ENCODE peak calls at places on chromosome 4, in four cellular contexts. D, H, K and J are unnamed samples.

GRCh38 chr4:121669163-121669550 is 27.6 kb downstream of the ANXA5 start:
- DNase-seq in D (no peak), H (no peak), K (no peak), J (no peak)

GRCh38 chr4:151475338-151475737 is 66.4 kb downstream of the FHIP1A start:
- DNase-seq in D (no peak), H (no peak), K (no peak), J (no peak)

GRCh38 chr4:47876310-47876709 is 38.1 kb downstream of the NFXL1 start:
- DNase-seq in D (no peak), H (no peak), K (no peak), J (no peak)

GRCh38 chr4:98448923-98449322 is 187.7 kb downstream of the RAP1GDS1 start:
- DNase-seq in D (no peak), H (no peak), K (no peak), J (no peak)

GRCh38 chr4:145956288-145956890 is 17.8 kb upstream of the ZNF827 start:
- DNase-seq in D (peak), H (peak), K (no peak), J (peak)

GRCh38 chr4:179097741-179098140 is 1655.5 kb upstream of the AGA start:
- DNase-seq in D (no peak), H (no peak), K (no peak), J (peak)

GRCh38 chr4:182143822-182144620 is 99.2 kb upstream of the TENM3 start:
- DNase-seq in D (no peak), H (no peak), K (no peak), J (peak)

GRCh38 chr4:175871774-175872405 is 59.8 kb upstream of the GPM6A start:
- DNase-seq in D (no peak), H (no peak), K (no peak), J (no peak)

GRCh38 chr4:124018383-124019317 is 622.1 kb downstream of the SPRY1 start:
- DNase-seq in D (no peak), H (peak), K (peak), J (peak)

GRCh38 chr4:38334791-38335190 is 329.2 kb upstream of the KLF3 start:
- DNase-seq in D (no peak), H (no peak), K (no peak), J (no peak)

GRCh38 chr4:172850838-172851237 is 317.8 kb upstream of the GALNT7 start:
- DNase-seq in D (no peak), H (no peak), K (no peak), J (no peak)

GRCh38 chr4:44086753-44087152 is 361.9 kb downstream of the KCTD8 start:
- DNase-seq in D (no peak), H (no peak), K (no peak), J (no peak)

GRCh38 chr4:35315419-35315818 is 928.9 kb downstream of the ARAP2 start:
- DNase-seq in D (no peak), H (no peak), K (no peak), J (no peak)

GRCh38 chr4:177791188-177791587 is 349.0 kb upstream of the AGA start:
- DNase-seq in D (no peak), H (no peak), K (no peak), J (no peak)

GRCh38 chr4:109294006-109294405 is 8.5 kb downstream of the COL25A1 start:
- DNase-seq in D (peak), H (peak), K (no peak), J (peak)

GRCh38 chr4:66430856-66431255 is 760.6 kb upstream of the EPHA5 start:
- DNase-seq in D (no peak), H (no peak), K (no peak), J (no peak)

GRCh38 chr4:71559957-71560541 is 221.2 kb downstream of the SLC4A4 start:
- DNase-seq in D (no peak), H (no peak), K (no peak), J (no peak)

DNA sequence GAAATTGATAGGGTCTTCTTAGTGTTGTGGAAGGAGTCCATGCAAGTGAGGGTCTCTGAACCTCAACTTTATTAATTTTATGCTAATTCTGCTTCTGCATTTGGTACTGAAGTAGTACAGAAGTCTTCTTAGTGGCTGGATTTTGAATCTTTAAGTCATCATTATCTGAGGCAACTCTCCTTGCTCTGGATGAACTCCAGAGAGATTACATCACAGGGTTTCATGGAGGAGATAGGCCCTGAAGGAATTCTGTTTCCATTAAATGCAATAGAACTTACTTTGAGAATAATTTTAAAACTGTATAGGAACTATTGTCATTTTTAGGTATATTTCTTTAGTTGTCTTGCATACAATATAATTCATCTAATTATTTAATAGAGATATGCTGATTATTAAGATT is 451.2 kb downstream of the FAT4 start:
- DNase-seq in D (no peak), H (no peak), K (no peak), J (no peak)
- TF ChIP-seq TARDBP in D (no peak), H (no peak), K (no peak), J (no peak)

GRCh38 chr4:88333741-88334405 is 44.8 kb upstream of the HERC6 start:
- DNase-seq in D (no peak), H (no peak), K (no peak), J (no peak)
- TF ChIP-seq BHLHE40 in D (no peak), H (no peak), K (no peak), J (no peak)

DNA sequence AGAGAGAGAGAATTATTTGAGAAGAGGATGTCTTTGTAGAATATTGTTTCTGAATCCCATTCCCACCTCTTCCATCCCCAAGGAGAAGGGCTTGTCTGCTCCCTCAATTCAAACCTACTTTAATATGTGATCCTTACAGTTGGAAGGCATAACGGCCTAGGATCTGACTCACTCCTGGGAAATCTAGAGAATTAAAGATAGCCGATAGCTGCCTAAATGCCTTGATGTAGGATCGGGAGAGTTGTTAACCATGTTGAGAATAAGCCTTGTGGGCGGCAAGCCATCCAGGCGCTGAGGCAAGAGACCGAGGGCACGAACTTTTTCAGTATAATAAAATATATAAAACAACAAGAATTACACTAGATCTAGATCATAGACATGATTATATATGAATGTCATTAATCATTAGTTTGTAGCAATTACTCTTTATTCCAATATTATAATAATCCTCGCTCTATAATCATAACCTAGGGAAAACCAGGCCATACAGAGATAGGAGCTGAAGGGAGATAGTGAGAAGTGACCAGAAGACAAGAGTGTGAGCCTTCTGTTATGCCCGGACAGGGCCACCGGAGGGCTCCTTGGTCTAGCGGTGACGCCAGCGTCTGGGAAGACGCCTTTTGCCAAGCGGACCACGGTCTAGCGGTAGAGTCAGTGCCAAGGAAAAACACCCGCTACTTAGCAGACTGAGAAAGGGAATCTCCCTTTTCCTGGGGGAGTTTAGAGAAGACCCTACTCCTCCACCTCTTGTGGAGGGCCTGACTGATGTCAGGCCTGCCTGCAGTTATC is 13.5 kb downstream of the EMCN start:
- DNase-seq in D (no peak), H (no peak), K (no peak), J (no peak)
- TF ChIP-seq TARDBP in D (no peak), H (no peak), K (no peak), J (no peak)

DNA sequence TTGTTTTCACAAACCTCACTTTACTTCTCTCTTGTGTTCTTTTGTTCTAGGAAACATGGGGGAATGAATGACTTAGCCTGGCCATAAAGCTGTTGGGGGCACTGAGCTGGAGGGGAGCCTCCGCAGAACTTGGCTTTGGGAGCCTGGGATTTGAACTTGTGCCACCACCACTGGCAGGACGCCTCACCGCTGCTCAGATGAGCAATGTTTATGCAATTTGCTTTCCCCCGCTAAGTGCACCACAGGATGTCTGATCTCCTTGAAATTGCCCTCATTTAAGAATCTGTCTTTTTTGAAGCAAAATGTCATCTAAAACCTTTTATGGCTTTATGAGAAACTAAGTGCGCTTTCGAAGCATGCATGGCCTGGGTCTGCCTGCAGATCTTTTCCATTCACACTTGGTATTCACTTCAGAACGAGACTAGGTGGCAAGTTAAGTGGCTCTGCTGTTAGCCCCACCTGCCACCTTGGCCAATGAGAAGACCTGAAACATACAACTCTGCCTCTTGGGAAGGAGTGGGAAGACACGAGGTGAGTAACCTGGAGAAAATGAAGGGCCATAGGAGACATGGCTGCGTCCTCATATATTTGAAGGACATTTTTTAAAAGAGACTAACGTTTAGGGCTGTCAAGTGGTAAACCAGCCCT is 119.3 kb downstream of the LDB2 start:
- DNase-seq in D (no peak), H (no peak), K (no peak), J (no peak)
- TF ChIP-seq BHLHE40 in D (no peak), H (no peak), K (no peak), J (no peak)

GRCh38 chr4:114691865-114692264 is 93.3 kb downstream of the UGT8 start:
- DNase-seq in D (no peak), H (no peak), K (peak), J (no peak)

GRCh38 chr4:114688063-114688462 is 89.5 kb downstream of the UGT8 start:
- DNase-seq in D (no peak), H (no peak), K (no peak), J (no peak)

GRCh38 chr4:114694770-114695169 is 96.2 kb downstream of the UGT8 start:
- DNase-seq in D (peak), H (peak), K (peak), J (peak)

GRCh38 chr4:114692958-114693357 is 94.4 kb downstream of the UGT8 start:
- DNase-seq in D (no peak), H (no peak), K (no peak), J (no peak)

DNA sequence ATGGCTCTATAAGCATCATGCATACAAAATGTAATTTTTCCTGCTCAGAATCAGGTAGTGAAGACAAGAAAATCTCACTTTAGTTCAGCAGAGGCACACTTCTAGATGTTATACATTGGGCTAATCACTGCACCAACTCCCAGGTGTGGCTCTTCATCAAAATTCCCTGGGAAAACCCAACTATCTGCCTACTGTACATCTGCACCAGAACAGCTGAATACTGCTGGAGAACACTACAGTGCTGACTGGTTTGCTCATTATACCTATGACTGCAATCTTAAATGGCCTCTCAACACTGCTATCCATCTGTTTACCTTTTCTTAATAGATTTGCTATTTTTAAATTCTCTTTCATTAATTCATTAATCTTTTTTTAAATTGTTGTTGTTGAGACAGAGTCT is 92.0 kb downstream of the UGT8 start:
- DNase-seq in D (no peak), H (no peak), K (no peak), J (no peak)
- TF ChIP-seq TARDBP in D (no peak), H (no peak), K (no peak), J (no peak)

GRCh38 chr4:22488136-22488535 is 27.7 kb downstream of the ADGRA3 start:
- DNase-seq in D (no peak), H (no peak), K (no peak), J (no peak)

GRCh38 chr4:22486276-22486675 is 29.6 kb downstream of the ADGRA3 start:
- DNase-seq in D (no peak), H (no peak), K (no peak), J (no peak)

GRCh38 chr4:22485751-22486150 is 30.1 kb downstream of the ADGRA3 start:
- DNase-seq in D (no peak), H (no peak), K (no peak), J (no peak)

GRCh38 chr4:22490718-22491330 is 25.0 kb downstream of the ADGRA3 start:
- DNase-seq in D (no peak), H (peak), K (no peak), J (no peak)

GRCh38 chr4:22487333-22487732 is 28.5 kb downstream of the ADGRA3 start:
- DNase-seq in D (no peak), H (peak), K (no peak), J (no peak)
- TF ChIP-seq BHLHE40 in D (no peak), H (no peak), K (no peak), J (no peak)

GRCh38 chr4:157075811-157076577 is at the start of gene GLRB:
- DNase-seq in D (no peak), H (no peak), K (no peak), J (peak)

GRCh38 chr4:157075401-157075800 is 549 bp upstream of the GLRB start:
- DNase-seq in D (no peak), H (no peak), K (no peak), J (no peak)

GRCh38 chr4:157076578-157076947 is 613 bp downstream of the GLRB start:
- DNase-seq in D (no peak), H (no peak), K (no peak), J (peak)

DNA sequence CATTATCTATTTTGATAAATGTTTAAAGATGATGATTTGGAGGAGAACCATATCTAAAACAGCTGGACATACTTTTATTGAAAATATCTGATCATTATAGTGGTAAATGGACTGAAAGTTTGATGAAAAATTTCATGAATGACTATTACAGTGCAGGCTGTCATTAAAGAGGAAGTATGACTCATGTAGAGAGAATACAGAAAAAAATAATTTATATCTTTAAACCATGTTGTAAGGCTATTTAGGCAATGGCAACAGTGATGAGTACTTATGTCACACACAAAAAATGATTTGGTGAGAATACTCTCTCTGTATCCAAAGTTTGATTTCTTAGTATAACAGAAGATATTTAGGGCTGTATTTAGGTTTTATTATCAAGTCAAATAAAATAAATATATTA is 3.9 kb upstream of the GLRB start:
- DNase-seq in D (no peak), H (no peak), K (no peak), J (no peak)
- TF ChIP-seq TARDBP in D (no peak), H (no peak), K (no peak), J (no peak)

GRCh38 chr4:3290476-3290875 is 2.3 kb upstream of the RGS12 start:
- DNase-seq in D (no peak), H (no peak), K (no peak), J (no peak)
- TF ChIP-seq BHLHE40 in D (no peak), H (no peak), K (no peak), J (no peak)

GRCh38 chr4:7704091-7704490 is 235.6 kb downstream of the AFAP1 start:
- DNase-seq in D (no peak), H (no peak), K (no peak), J (no peak)
- TF ChIP-seq TARDBP in D (no peak), H (no peak), K (no peak), J (no peak)

DNA sequence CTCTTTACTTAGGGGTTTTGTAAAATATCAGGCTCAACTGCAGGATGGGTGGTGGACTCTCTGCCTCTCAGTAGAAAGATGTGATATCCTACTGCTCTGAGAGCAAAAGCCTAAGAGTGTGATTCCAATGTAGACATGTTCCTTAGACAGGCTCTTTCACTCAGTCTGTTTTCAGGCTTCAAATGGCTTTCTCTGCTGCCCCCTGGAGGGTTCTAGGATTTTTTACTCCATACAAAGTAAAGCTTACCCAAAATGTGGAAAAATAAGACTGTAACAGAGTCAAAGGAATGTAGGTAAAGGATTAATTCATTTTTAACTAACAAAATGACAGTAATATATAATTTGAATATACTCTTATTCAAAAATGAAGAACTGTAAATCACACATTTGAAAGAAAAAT is 32.1 kb downstream of the ZGRF1 start:
- DNase-seq in D (peak), H (peak), K (peak), J (peak)
- TF ChIP-seq BHLHE40 in D (no peak), H (no peak), K (no peak), J (no peak)